ENCODE peak calls at places on chromosomes 4 and X, in nine cellular contexts. X, S, B, M, I, Y, C, K and G are unnamed samples.

GRCh38 chr4:2472187-2472586 is 3.3 kb downstream of the RNF4 start:
- DNase-seq in Y (no peak), I (no peak), X (no peak), M (no peak), K (no peak), B (no peak), C (no peak), S (no peak), G (no peak)

GRCh38 chr4:184267673-184268573 is 50.2 kb upstream of the ENPP6 start:
- DNase-seq in K (peak; percentile 60), Y (peak; percentile 30), C (peak; percentile 59), S (no peak), X (peak; percentile 72), I (peak; percentile 58), M (peak; percentile 68), B (no peak), G (peak; percentile 50)

GRCh38 chrX:119486745-119487144 is 18.5 kb downstream of the SLC25A5 start:
- DNase-seq in B (no peak), X (no peak), S (no peak), K (no peak), C (no peak), I (no peak), M (no peak), Y (no peak), G (no peak)

GRCh38 chr4:185210102-185210981 is 944 bp downstream of the SNX25 start:
- DNase-seq in C (no peak), Y (peak; percentile 65), X (peak; percentile 76), B (no peak), I (peak; percentile 42), K (peak; percentile 51), M (peak; percentile 58), S (peak; percentile 84), G (peak; percentile 68)

GRCh38 chr4:174053895-174054294 is 229.6 kb downstream of the FBXO8 start:
- DNase-seq in S (no peak), Y (no peak), K (no peak), C (no peak), B (no peak), M (no peak), I (no peak), X (no peak), G (no peak)

GRCh38 chr4:122764808-122765189 is 32.3 kb downstream of the BBS12 start:
- DNase-seq in Y (no peak), K (no peak), M (no peak), C (no peak), X (no peak), B (no peak), S (no peak), I (peak; percentile 47), G (no peak)

GRCh38 chr4:37000281-37000680 is 244.3 kb upstream of the NWD2 start:
- DNase-seq in K (no peak), Y (no peak), I (no peak), M (no peak), C (no peak), X (no peak), B (no peak), S (no peak), G (no peak)

GRCh38 chrX:1465261-1466231 is 12.8 kb upstream of the ASMTL start:
- DNase-seq in M (peak; percentile 1), K (peak; percentile 17), X (peak; percentile 52), I (no peak), S (peak; percentile 59), C (peak; percentile 32), Y (no peak), B (no peak), G (no peak)

GRCh38 chrX:123731987-123732678 is 719 bp downstream of the THOC2 start:
- DNase-seq in S (no peak), I (peak; percentile 21), Y (peak; percentile 41), M (peak; percentile 21), C (no peak), X (peak; percentile 62), K (no peak), B (no peak), G (peak; percentile 21)

GRCh38 chr4:2484993-2485392 is 16.1 kb downstream of the RNF4 start:
- DNase-seq in X (peak; percentile 87), M (peak; percentile 83), C (peak; percentile 86), K (peak; percentile 85), I (no peak), B (no peak), S (peak; percentile 88), Y (peak; percentile 27), G (peak; percentile 85)

GRCh38 chr4:173508386-173509002 is 21.5 kb downstream of the HAND2 start:
- DNase-seq in K (no peak), X (no peak), B (no peak), Y (peak; percentile 4), C (peak; percentile 63), M (no peak), S (no peak), I (no peak), G (no peak)

GRCh38 chrX:31356501-31357263 is 284.8 kb upstream of the FTHL17 start:
- DNase-seq in I (no peak), Y (no peak), S (no peak), X (no peak), M (no peak), B (no peak), C (no peak), K (no peak), G (no peak)

GRCh38 chrX:136574548-136574947 is 42.5 kb downstream of the VGLL1 start:
- DNase-seq in Y (peak; percentile 16), X (no peak), C (no peak), B (no peak), K (no peak), M (peak; percentile 1), I (no peak), S (no peak), G (no peak)

GRCh38 chrX:154312116-154312515 is 16.5 kb downstream of the TKTL1 start:
- DNase-seq in X (no peak), B (no peak), M (no peak), K (no peak), Y (no peak), I (no peak), S (no peak), C (no peak), G (no peak)

GRCh38 chr4:184156169-184156568 is 61.5 kb downstream of the ENPP6 start:
- DNase-seq in B (no peak), K (no peak), C (no peak), S (no peak), Y (no peak), M (no peak), I (no peak), X (no peak), G (no peak)

GRCh38 chr4:120857312-120857711 is 65.2 kb downstream of the PRDM5 start:
- DNase-seq in M (no peak), X (no peak), I (no peak), B (no peak), K (no peak), S (no peak), C (no peak), Y (no peak), G (no peak)

GRCh38 chr4:793941-794621 is 31.8 kb downstream of the CPLX1 start:
- DNase-seq in K (no peak), C (no peak), X (no peak), Y (no peak), B (no peak), M (no peak), I (no peak), S (no peak), G (no peak)

GRCh38 chr4:145937990-145938611 is 522 bp downstream of the ZNF827 start:
- DNase-seq in C (no peak), X (no peak), M (peak; percentile 54), K (no peak), Y (peak; percentile 63), I (peak; percentile 15), S (no peak), B (no peak), G (peak; percentile 39)

GRCh38 chr4:132479543-132479942 is 669.6 kb upstream of the PCDH10 start:
- DNase-seq in C (no peak), S (no peak), K (no peak), I (no peak), Y (no peak), B (no peak), M (no peak), X (no peak), G (no peak)

GRCh38 chr4:84530871-84531270 is 31.8 kb upstream of the NKX6-1 start:
- DNase-seq in B (no peak), S (no peak), Y (no peak), M (no peak), K (no peak), C (no peak), X (no peak), I (peak; percentile 18), G (no peak)

GRCh38 chrX:37010496-37010895 is 2.3 kb downstream of the FAM47C start:
- DNase-seq in B (no peak), Y (no peak), K (no peak), M (no peak), I (no peak), C (no peak), X (no peak), S (no peak), G (no peak)
- TF ChIP-seq CTCF in B (no peak), Y (no peak), K (no peak), M (no peak), I (no peak), C (no peak), X (no peak), S (no peak), G (no peak)

GRCh38 chr4:134518574-134519217 is 317.1 kb upstream of the PABPC4L start:
- DNase-seq in M (no peak), B (no peak), K (no peak), S (no peak), X (no peak), I (no peak), C (no peak), Y (no peak), G (no peak)
- H3K4me1 ChIP-seq in M (no peaks in the 10 kb centered on the region), B (no peaks in the 10 kb centered on the region), K (no peaks in the 10 kb centered on the region), S (no peaks in the 10 kb centered on the region), X (no peaks in the 10 kb centered on the region), I (no peaks in the 10 kb centered on the region), C (no peaks in the 10 kb centered on the region), Y (no peaks in the 10 kb centered on the region), G (no peaks in the 10 kb centered on the region)

DNA sequence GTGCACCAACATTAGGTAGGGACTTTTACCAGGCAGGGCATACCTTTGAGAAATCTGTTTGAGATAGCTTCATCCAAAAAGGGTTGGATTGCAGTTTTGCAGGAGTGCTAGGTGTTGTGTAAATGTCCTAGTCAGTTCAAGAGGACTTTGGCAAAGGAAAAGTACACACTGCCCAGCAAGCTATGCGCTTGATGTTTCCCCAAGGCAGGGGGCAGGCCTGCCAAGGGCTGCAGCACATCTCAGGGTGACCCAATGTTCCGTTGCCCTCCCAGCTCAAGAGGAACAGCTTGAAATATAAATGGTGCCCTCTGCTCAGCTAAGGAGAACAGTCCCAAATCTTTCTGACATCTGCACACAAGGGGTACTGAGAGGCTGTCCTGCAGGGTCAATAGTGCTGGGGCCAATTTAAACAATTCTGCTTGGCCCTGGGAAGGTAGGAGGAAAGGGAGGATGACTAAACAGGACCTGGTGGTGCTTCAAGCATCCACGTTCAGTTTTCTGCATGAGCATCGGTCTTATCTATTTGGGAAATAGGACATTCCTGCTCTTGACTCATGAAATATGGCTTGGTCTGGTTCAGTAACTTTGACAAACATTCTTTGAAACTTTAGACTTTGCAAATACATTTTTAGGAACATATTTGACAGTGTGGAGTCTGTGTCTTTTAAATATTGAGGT is 130.7 kb downstream of the COL4A6 start:
- DNase-seq in B (no peak), S (no peak), Y (peak; percentile 19), X (peak; percentile 68), I (peak; percentile 70), K (peak; percentile 60), C (no peak), M (no peak), G (no peak)
- TF ChIP-seq CTCF in B (no peak), S (no peak), Y (no peak), X (no peak), I (no peak), K (no peak), C (no peak), M (no peak), G (no peak)

GRCh38 chr4:149522031-149522430 is 293.6 kb downstream of the IQCM start:
- DNase-seq in X (no peak), C (no peak), I (no peak), B (no peak), K (no peak), M (no peak), Y (no peak), S (no peak), G (no peak)
- H3K4me1 ChIP-seq in X (no peaks in the 10 kb centered on the region), C (no peaks in the 10 kb centered on the region), I (no peaks in the 10 kb centered on the region), B (no peaks in the 10 kb centered on the region), K (no peaks in the 10 kb centered on the region), M (no peaks in the 10 kb centered on the region), Y (peaks cover 3% of the 10 kb centered on the region), S (no peaks in the 10 kb centered on the region), G (no peaks in the 10 kb centered on the region)